ENCODE peak calls at places on chromosomes 16 and 17, in eight cellular contexts. G is GOT3, X is cardiac muscle cell, A is Calu3, B is progenitor cell of endocrine pancreas, E is NCI-H460, Z is choroid plexus epithelial cell, U is GM20000. P is an unnamed sample.

GRCh38 chr16:81997738-81998137 is 13.5 kb downstream of the SDR42E1 start:
- DNase-seq in G (no peak), X (peak), A (peak), B (no peak), E (peak), Z (peak), U (no peak), P (peak)

GRCh38 chr16:3652373-3653037 is 2.0 kb upstream of the DNASE1 start:
- DNase-seq in G (no peak), X (no peak), A (no peak), B (no peak), E (no peak), Z (no peak), U (no peak), P (no peak)

GRCh38 chr16:2194166-2194834 is 2.1 kb downstream of the CASKIN1 start:
- DNase-seq in G (no peak), X (peak), A (peak), B (no peak), E (no peak), Z (peak), U (no peak), P (peak)

GRCh38 chr17:82910041-82910481 is 70.2 kb upstream of the ZNF750 start:
- DNase-seq in G (no peak), X (no peak), A (no peak), B (no peak), E (no peak), Z (no peak), U (no peak), P (no peak)

GRCh38 chr17:69729937-69730336 is 315.4 kb downstream of the MAP2K6 start:
- DNase-seq in G (no peak), X (no peak), A (no peak), B (no peak), E (no peak), Z (peak), U (no peak), P (peak)

GRCh38 chr17:6666077-6666521 is 14.5 kb downstream of the C17orf100 start:
- DNase-seq in G (peak), X (peak), A (peak), B (peak), E (peak), Z (peak), U (peak), P (peak)

GRCh38 chr16:2231016-2231931 is 5.0 kb upstream of the DNASE1L2 start:
- DNase-seq in G (no peak), X (no peak), A (no peak), B (no peak), E (no peak), Z (no peak), U (no peak), P (no peak)

GRCh38 chr17:39979865-39980401 is 674 bp upstream of the PSMD3 start:
- DNase-seq in G (no peak), X (peak), A (peak), B (peak), E (no peak), Z (no peak), U (peak), P (no peak)

GRCh38 chr16:24858219-24859041 is 12.7 kb downstream of the SLC5A11 start:
- DNase-seq in G (no peak), X (peak), A (peak), B (peak), E (peak), Z (peak), U (peak), P (peak)

GRCh38 chr17:67993153-67993997 is 2.9 kb downstream of the C17orf58 start:
- DNase-seq in G (peak), X (peak), A (peak), B (peak), E (peak), Z (peak), U (peak), P (peak)

GRCh38 chr16:6884002-6884401 is 448.6 kb upstream of the RBFOX1 start:
- DNase-seq in G (no peak), X (no peak), A (no peak), B (no peak), E (no peak), Z (no peak), U (no peak), P (no peak)

GRCh38 chr16:89045181-89045815 is 48.4 kb upstream of the ACSF3 start:
- DNase-seq in G (no peak), X (no peak), A (no peak), B (no peak), E (no peak), Z (no peak), U (no peak), P (no peak)

GRCh38 chr17:38881600-38882191 is 11.8 kb downstream of the LASP1 start:
- DNase-seq in G (no peak), X (peak), A (peak), B (no peak), E (no peak), Z (peak), U (no peak), P (no peak)

GRCh38 chr17:1482686-1483445 is 9.6 kb downstream of the MYO1C start:
- DNase-seq in G (no peak), X (peak), A (no peak), B (no peak), E (no peak), Z (no peak), U (no peak), P (no peak)

GRCh38 chr17:38577244-38577643 is 28.5 kb downstream of the SRCIN1 start:
- DNase-seq in G (no peak), X (no peak), A (no peak), B (no peak), E (no peak), Z (no peak), U (no peak), P (no peak)

GRCh38 chr17:72725432-72726068 is 366.9 kb downstream of the SLC39A11 start:
- DNase-seq in G (peak), X (peak), A (peak), B (peak), E (peak), Z (peak), U (peak), P (peak)

GRCh38 chr16:30009085-30009862 is 1.6 kb downstream of the DOC2A start:
- DNase-seq in G (no peak), X (no peak), A (no peak), B (no peak), E (no peak), Z (no peak), U (no peak), P (no peak)

GRCh38 chr17:83179378-83179777 is 100.0 kb downstream of the METRNL start:
- DNase-seq in G (no peak), X (no peak), A (no peak), B (no peak), E (no peak), Z (no peak), U (no peak), P (no peak)

GRCh38 chr16:51577621-51578303 is 426.7 kb upstream of the SALL1 start:
- DNase-seq in G (no peak), X (no peak), A (peak), B (no peak), E (peak), Z (peak), U (no peak), P (no peak)

GRCh38 chr17:57552114-57552601 is 192.9 kb downstream of the CCDC182 start:
- DNase-seq in G (no peak), X (peak), A (no peak), B (no peak), E (no peak), Z (peak), U (peak), P (no peak)

GRCh38 chr16:55949518-55949917 is 74.3 kb upstream of the CES5A start:
- DNase-seq in G (no peak), X (no peak), A (no peak), B (no peak), E (no peak), Z (no peak), U (no peak), P (peak)

GRCh38 chr16:29663020-29663828 is at the start of gene SPN:
- DNase-seq in G (no peak), X (no peak), A (no peak), B (no peak), E (no peak), Z (no peak), U (peak), P (no peak)

GRCh38 chr16:3012828-3013420 is at the start of gene CLDN9:
- DNase-seq in G (no peak), X (no peak), A (peak), B (no peak), E (no peak), Z (no peak), U (no peak), P (peak)

GRCh38 chr17:32275060-32276042 is 9.7 kb downstream of the RHBDL3 start:
- DNase-seq in G (peak), X (peak), A (peak), B (no peak), E (peak), Z (peak), U (no peak), P (peak)

GRCh38 chr16:89828199-89828869 is at the start of gene SPIRE2:
- DNase-seq in G (peak), X (peak), A (peak), B (peak), E (peak), Z (peak), U (peak), P (peak)

GRCh38 chr16:86068722-86069121 is 169.8 kb downstream of the IRF8 start:
- DNase-seq in G (no peak), X (no peak), A (no peak), B (no peak), E (no peak), Z (no peak), U (no peak), P (no peak)

GRCh38 chr17:78125976-78126894 is 2.3 kb downstream of the TMC6 start:
- DNase-seq in G (no peak), X (no peak), A (no peak), B (no peak), E (no peak), Z (no peak), U (no peak), P (no peak)

GRCh38 chr17:81567191-81567590 is 15.0 kb upstream of the FAAP100 start:
- DNase-seq in G (no peak), X (no peak), A (no peak), B (no peak), E (no peak), Z (no peak), U (no peak), P (no peak)

GRCh38 chr17:35766903-35767510 is 6.3 kb downstream of the C17orf50 start:
- DNase-seq in G (no peak), X (peak), A (peak), B (no peak), E (peak), Z (peak), U (peak), P (no peak)

GRCh38 chr16:47469227-47469626 is 8.1 kb downstream of the PHKB start:
- DNase-seq in G (no peak), X (no peak), A (no peak), B (no peak), E (no peak), Z (no peak), U (no peak), P (no peak)

GRCh38 chr17:57234252-57235092 is 21.9 kb upstream of the MSI2 start:
- DNase-seq in G (no peak), X (no peak), A (no peak), B (no peak), E (no peak), Z (no peak), U (no peak), P (no peak)

GRCh38 chr17:40056379-40057005 is 2.3 kb upstream of the MED24 start:
- DNase-seq in G (no peak), X (no peak), A (no peak), B (no peak), E (no peak), Z (no peak), U (no peak), P (no peak)

GRCh38 chr17:15279011-15279477 is 13.9 kb upstream of the PMP22 start:
- DNase-seq in G (no peak), X (no peak), A (no peak), B (no peak), E (peak), Z (peak), U (no peak), P (no peak)

GRCh38 chr16:67481561-67482259 is 753 bp upstream of the ATP6V0D1 start:
- DNase-seq in G (no peak), X (peak), A (peak), B (no peak), E (no peak), Z (no peak), U (no peak), P (peak)

GRCh38 chr16:84854759-84855158 is 35.0 kb downstream of the CRISPLD2 start:
- DNase-seq in G (no peak), X (peak), A (no peak), B (no peak), E (no peak), Z (peak), U (no peak), P (no peak)

GRCh38 chr17:18363021-18363941 is at the start of gene SHMT1:
- DNase-seq in G (peak), X (peak), A (peak), B (peak), E (peak), Z (peak), U (peak), P (peak)

GRCh38 chr16:85390511-85391174 is 222.5 kb upstream of the GSE1 start:
- DNase-seq in G (peak), X (peak), A (peak), B (no peak), E (peak), Z (peak), U (no peak), P (peak)

GRCh38 chr16:77327717-77328116 is 107.1 kb downstream of the ADAMTS18 start:
- DNase-seq in G (no peak), X (no peak), A (no peak), B (no peak), E (no peak), Z (no peak), U (peak), P (no peak)

P was measured in trophoblast cell.